ENCODE peak calls at places on chromosomes 12 and 14, in ten cellular contexts. One of them, this sample, is unnamed.

GRCh38 chr14:60657609-60657983 is 8.3 kb upstream of the SIX1 start:
- DNase-seq in stimulated activated CD4-positive, alpha-beta T cell treated with anti-CD3 and anti-CD28 coated beads, Interleukin-12 subunit alpha, Interleukin-12 subunit beta, amount 100 ng/mL, for 4 hours: no peak
- DNase-seq in ovary: no peak
- DNase-seq in central memory CD4-positive, alpha-beta T cell: no peak
- DNase-seq in cardiac muscle cell: no peak
- DNase-seq in fibroblast of mammary gland: no peak
- DNase-seq in activated gamma-delta T cell treated with Interleukin-2 at 50 U/mL for 16 hours: no peak
- DNase-seq in mucosa of gallbladder: no peak
- DNase-seq in activated CD4-positive, alpha-beta T cell treated with anti-CD3 and anti-CD28 coated beads, Interleukin-2, amount 50 U/mL, for 1 hour: no peak
- DNase-seq in glutamatergic neuron: peak
- DNase-seq in this sample: no peak

GRCh38 chr12:119788783-119789182 is 88.3 kb downstream of the CIT start:
- DNase-seq in cardiac muscle cell: no peak
- DNase-seq in glutamatergic neuron: no peak
- DNase-seq in ovary: no peak
- DNase-seq in mucosa of gallbladder: no peak
- DNase-seq in activated CD4-positive, alpha-beta T cell treated with anti-CD3 and anti-CD28 coated beads, Interleukin-2, amount 50 U/mL, for 1 hour: no peak
- DNase-seq in fibroblast of mammary gland: peak
- DNase-seq in activated gamma-delta T cell treated with Interleukin-2 at 50 U/mL for 16 hours: no peak
- DNase-seq in stimulated activated CD4-positive, alpha-beta T cell treated with anti-CD3 and anti-CD28 coated beads, Interleukin-12 subunit alpha, Interleukin-12 subunit beta, amount 100 ng/mL, for 4 hours: no peak
- DNase-seq in central memory CD4-positive, alpha-beta T cell: no peak
- DNase-seq in this sample: peak

GRCh38 chr12:76588881-76589565 is 29.5 kb upstream of the OSBPL8 start:
- DNase-seq in fibroblast of mammary gland: peak
- DNase-seq in activated CD4-positive, alpha-beta T cell treated with anti-CD3 and anti-CD28 coated beads, Interleukin-2, amount 50 U/mL, for 1 hour: no peak
- DNase-seq in mucosa of gallbladder: no peak
- DNase-seq in cardiac muscle cell: peak
- DNase-seq in glutamatergic neuron: no peak
- DNase-seq in activated gamma-delta T cell treated with Interleukin-2 at 50 U/mL for 16 hours: no peak
- DNase-seq in ovary: no peak
- DNase-seq in central memory CD4-positive, alpha-beta T cell: no peak
- DNase-seq in stimulated activated CD4-positive, alpha-beta T cell treated with anti-CD3 and anti-CD28 coated beads, Interleukin-12 subunit alpha, Interleukin-12 subunit beta, amount 100 ng/mL, for 4 hours: no peak
- DNase-seq in this sample: peak

GRCh38 chr14:100779691-100780080 is 46.2 kb upstream of the MEG3 start:
- DNase-seq in glutamatergic neuron: no peak
- DNase-seq in ovary: no peak
- DNase-seq in mucosa of gallbladder: no peak
- DNase-seq in cardiac muscle cell: no peak
- DNase-seq in stimulated activated CD4-positive, alpha-beta T cell treated with anti-CD3 and anti-CD28 coated beads, Interleukin-12 subunit alpha, Interleukin-12 subunit beta, amount 100 ng/mL, for 4 hours: no peak
- DNase-seq in fibroblast of mammary gland: no peak
- DNase-seq in central memory CD4-positive, alpha-beta T cell: no peak
- DNase-seq in activated CD4-positive, alpha-beta T cell treated with anti-CD3 and anti-CD28 coated beads, Interleukin-2, amount 50 U/mL, for 1 hour: no peak
- DNase-seq in activated gamma-delta T cell treated with Interleukin-2 at 50 U/mL for 16 hours: no peak
- DNase-seq in this sample: no peak

GRCh38 chr12:109720152-109720855 is 6.7 kb downstream of the FAM222A start:
- DNase-seq in stimulated activated CD4-positive, alpha-beta T cell treated with anti-CD3 and anti-CD28 coated beads, Interleukin-12 subunit alpha, Interleukin-12 subunit beta, amount 100 ng/mL, for 4 hours: no peak
- DNase-seq in fibroblast of mammary gland: no peak
- DNase-seq in mucosa of gallbladder: no peak
- DNase-seq in central memory CD4-positive, alpha-beta T cell: no peak
- DNase-seq in cardiac muscle cell: no peak
- DNase-seq in activated CD4-positive, alpha-beta T cell treated with anti-CD3 and anti-CD28 coated beads, Interleukin-2, amount 50 U/mL, for 1 hour: no peak
- DNase-seq in ovary: no peak
- DNase-seq in activated gamma-delta T cell treated with Interleukin-2 at 50 U/mL for 16 hours: no peak
- DNase-seq in glutamatergic neuron: peak
- DNase-seq in this sample: no peak

GRCh38 chr12:111180830-111181726 is 187.8 kb downstream of the PHETA1 start:
- DNase-seq in activated gamma-delta T cell treated with Interleukin-2 at 50 U/mL for 16 hours: no peak
- DNase-seq in cardiac muscle cell: peak
- DNase-seq in fibroblast of mammary gland: peak
- DNase-seq in glutamatergic neuron: no peak
- DNase-seq in activated CD4-positive, alpha-beta T cell treated with anti-CD3 and anti-CD28 coated beads, Interleukin-2, amount 50 U/mL, for 1 hour: no peak
- DNase-seq in mucosa of gallbladder: peak
- DNase-seq in central memory CD4-positive, alpha-beta T cell: no peak
- DNase-seq in ovary: peak
- DNase-seq in stimulated activated CD4-positive, alpha-beta T cell treated with anti-CD3 and anti-CD28 coated beads, Interleukin-12 subunit alpha, Interleukin-12 subunit beta, amount 100 ng/mL, for 4 hours: no peak
- DNase-seq in this sample: peak

GRCh38 chr12:77888611-77889010 is 57.9 kb downstream of the NAV3 start:
- DNase-seq in stimulated activated CD4-positive, alpha-beta T cell treated with anti-CD3 and anti-CD28 coated beads, Interleukin-12 subunit alpha, Interleukin-12 subunit beta, amount 100 ng/mL, for 4 hours: no peak
- DNase-seq in glutamatergic neuron: no peak
- DNase-seq in activated CD4-positive, alpha-beta T cell treated with anti-CD3 and anti-CD28 coated beads, Interleukin-2, amount 50 U/mL, for 1 hour: no peak
- DNase-seq in fibroblast of mammary gland: peak
- DNase-seq in mucosa of gallbladder: no peak
- DNase-seq in activated gamma-delta T cell treated with Interleukin-2 at 50 U/mL for 16 hours: no peak
- DNase-seq in central memory CD4-positive, alpha-beta T cell: no peak
- DNase-seq in cardiac muscle cell: peak
- DNase-seq in ovary: no peak
- DNase-seq in this sample: peak

GRCh38 chr12:2813573-2814185 is 1.2 kb downstream of the ITFG2 start:
- DNase-seq in activated CD4-positive, alpha-beta T cell treated with anti-CD3 and anti-CD28 coated beads, Interleukin-2, amount 50 U/mL, for 1 hour: peak
- DNase-seq in ovary: no peak
- DNase-seq in activated gamma-delta T cell treated with Interleukin-2 at 50 U/mL for 16 hours: peak
- DNase-seq in stimulated activated CD4-positive, alpha-beta T cell treated with anti-CD3 and anti-CD28 coated beads, Interleukin-12 subunit alpha, Interleukin-12 subunit beta, amount 100 ng/mL, for 4 hours: peak
- DNase-seq in glutamatergic neuron: peak
- DNase-seq in cardiac muscle cell: peak
- DNase-seq in fibroblast of mammary gland: peak
- DNase-seq in mucosa of gallbladder: peak
- DNase-seq in central memory CD4-positive, alpha-beta T cell: peak
- DNase-seq in this sample: peak

GRCh38 chr14:97021571-97022171 is 224.5 kb downstream of the VRK1 start:
- DNase-seq in ovary: no peak
- DNase-seq in activated CD4-positive, alpha-beta T cell treated with anti-CD3 and anti-CD28 coated beads, Interleukin-2, amount 50 U/mL, for 1 hour: no peak
- DNase-seq in central memory CD4-positive, alpha-beta T cell: no peak
- DNase-seq in cardiac muscle cell: no peak
- DNase-seq in fibroblast of mammary gland: no peak
- DNase-seq in activated gamma-delta T cell treated with Interleukin-2 at 50 U/mL for 16 hours: no peak
- DNase-seq in mucosa of gallbladder: no peak
- DNase-seq in stimulated activated CD4-positive, alpha-beta T cell treated with anti-CD3 and anti-CD28 coated beads, Interleukin-12 subunit alpha, Interleukin-12 subunit beta, amount 100 ng/mL, for 4 hours: no peak
- DNase-seq in glutamatergic neuron: no peak
- DNase-seq in this sample: no peak

GRCh38 chr14:73014105-73014504 is 12.8 kb downstream of the ZFYVE1 start:
- DNase-seq in stimulated activated CD4-positive, alpha-beta T cell treated with anti-CD3 and anti-CD28 coated beads, Interleukin-12 subunit alpha, Interleukin-12 subunit beta, amount 100 ng/mL, for 4 hours: no peak
- DNase-seq in mucosa of gallbladder: no peak
- DNase-seq in fibroblast of mammary gland: peak
- DNase-seq in ovary: no peak
- DNase-seq in cardiac muscle cell: no peak
- DNase-seq in activated gamma-delta T cell treated with Interleukin-2 at 50 U/mL for 16 hours: no peak
- DNase-seq in activated CD4-positive, alpha-beta T cell treated with anti-CD3 and anti-CD28 coated beads, Interleukin-2, amount 50 U/mL, for 1 hour: no peak
- DNase-seq in glutamatergic neuron: no peak
- DNase-seq in central memory CD4-positive, alpha-beta T cell: no peak
- DNase-seq in this sample: peak

GRCh38 chr14:65019944-65020566 is 33.4 kb downstream of the FNTB start:
- DNase-seq in glutamatergic neuron: no peak
- DNase-seq in cardiac muscle cell: peak
- DNase-seq in fibroblast of mammary gland: peak
- DNase-seq in central memory CD4-positive, alpha-beta T cell: no peak
- DNase-seq in stimulated activated CD4-positive, alpha-beta T cell treated with anti-CD3 and anti-CD28 coated beads, Interleukin-12 subunit alpha, Interleukin-12 subunit beta, amount 100 ng/mL, for 4 hours: no peak
- DNase-seq in activated gamma-delta T cell treated with Interleukin-2 at 50 U/mL for 16 hours: no peak
- DNase-seq in ovary: no peak
- DNase-seq in activated CD4-positive, alpha-beta T cell treated with anti-CD3 and anti-CD28 coated beads, Interleukin-2, amount 50 U/mL, for 1 hour: no peak
- DNase-seq in mucosa of gallbladder: peak
- DNase-seq in this sample: peak

GRCh38 chr12:106871477-106871876 is 84.2 kb upstream of the TMEM263 start:
- DNase-seq in central memory CD4-positive, alpha-beta T cell: no peak
- DNase-seq in cardiac muscle cell: peak
- DNase-seq in activated CD4-positive, alpha-beta T cell treated with anti-CD3 and anti-CD28 coated beads, Interleukin-2, amount 50 U/mL, for 1 hour: no peak
- DNase-seq in glutamatergic neuron: no peak
- DNase-seq in ovary: no peak
- DNase-seq in stimulated activated CD4-positive, alpha-beta T cell treated with anti-CD3 and anti-CD28 coated beads, Interleukin-12 subunit alpha, Interleukin-12 subunit beta, amount 100 ng/mL, for 4 hours: no peak
- DNase-seq in fibroblast of mammary gland: peak
- DNase-seq in mucosa of gallbladder: no peak
- DNase-seq in activated gamma-delta T cell treated with Interleukin-2 at 50 U/mL for 16 hours: no peak
- DNase-seq in this sample: peak

GRCh38 chr14:38959021-38959420 is 144.0 kb downstream of the SEC23A start:
- DNase-seq in activated CD4-positive, alpha-beta T cell treated with anti-CD3 and anti-CD28 coated beads, Interleukin-2, amount 50 U/mL, for 1 hour: no peak
- DNase-seq in activated gamma-delta T cell treated with Interleukin-2 at 50 U/mL for 16 hours: no peak
- DNase-seq in fibroblast of mammary gland: no peak
- DNase-seq in cardiac muscle cell: no peak
- DNase-seq in central memory CD4-positive, alpha-beta T cell: no peak
- DNase-seq in ovary: no peak
- DNase-seq in glutamatergic neuron: no peak
- DNase-seq in mucosa of gallbladder: no peak
- DNase-seq in stimulated activated CD4-positive, alpha-beta T cell treated with anti-CD3 and anti-CD28 coated beads, Interleukin-12 subunit alpha, Interleukin-12 subunit beta, amount 100 ng/mL, for 4 hours: no peak
- DNase-seq in this sample: no peak

GRCh38 chr14:103711516-103712431 is 3.5 kb downstream of the XRCC3 start:
- DNase-seq in activated CD4-positive, alpha-beta T cell treated with anti-CD3 and anti-CD28 coated beads, Interleukin-2, amount 50 U/mL, for 1 hour: no peak
- DNase-seq in fibroblast of mammary gland: no peak
- DNase-seq in ovary: no peak
- DNase-seq in central memory CD4-positive, alpha-beta T cell: no peak
- DNase-seq in glutamatergic neuron: no peak
- DNase-seq in cardiac muscle cell: no peak
- DNase-seq in stimulated activated CD4-positive, alpha-beta T cell treated with anti-CD3 and anti-CD28 coated beads, Interleukin-12 subunit alpha, Interleukin-12 subunit beta, amount 100 ng/mL, for 4 hours: no peak
- DNase-seq in mucosa of gallbladder: no peak
- DNase-seq in activated gamma-delta T cell treated with Interleukin-2 at 50 U/mL for 16 hours: no peak
- DNase-seq in this sample: no peak

GRCh38 chr12:49671051-49671765 is 36.0 kb downstream of the FMNL3 start:
- DNase-seq in central memory CD4-positive, alpha-beta T cell: peak
- DNase-seq in cardiac muscle cell: no peak
- DNase-seq in stimulated activated CD4-positive, alpha-beta T cell treated with anti-CD3 and anti-CD28 coated beads, Interleukin-12 subunit alpha, Interleukin-12 subunit beta, amount 100 ng/mL, for 4 hours: peak
- DNase-seq in activated gamma-delta T cell treated with Interleukin-2 at 50 U/mL for 16 hours: peak
- DNase-seq in activated CD4-positive, alpha-beta T cell treated with anti-CD3 and anti-CD28 coated beads, Interleukin-2, amount 50 U/mL, for 1 hour: peak
- DNase-seq in ovary: no peak
- DNase-seq in glutamatergic neuron: no peak
- DNase-seq in fibroblast of mammary gland: no peak
- DNase-seq in mucosa of gallbladder: no peak
- DNase-seq in this sample: no peak

GRCh38 chr14:85601246-85601645 is 71.3 kb downstream of the FLRT2 start:
- DNase-seq in central memory CD4-positive, alpha-beta T cell: no peak
- DNase-seq in activated gamma-delta T cell treated with Interleukin-2 at 50 U/mL for 16 hours: no peak
- DNase-seq in fibroblast of mammary gland: peak
- DNase-seq in glutamatergic neuron: peak
- DNase-seq in mucosa of gallbladder: no peak
- DNase-seq in stimulated activated CD4-positive, alpha-beta T cell treated with anti-CD3 and anti-CD28 coated beads, Interleukin-12 subunit alpha, Interleukin-12 subunit beta, amount 100 ng/mL, for 4 hours: no peak
- DNase-seq in cardiac muscle cell: no peak
- DNase-seq in activated CD4-positive, alpha-beta T cell treated with anti-CD3 and anti-CD28 coated beads, Interleukin-2, amount 50 U/mL, for 1 hour: no peak
- DNase-seq in ovary: no peak
- DNase-seq in this sample: no peak

GRCh38 chr12:45732936-45733335 is 3.4 kb downstream of the ARID2 start:
- DNase-seq in stimulated activated CD4-positive, alpha-beta T cell treated with anti-CD3 and anti-CD28 coated beads, Interleukin-12 subunit alpha, Interleukin-12 subunit beta, amount 100 ng/mL, for 4 hours: no peak
- DNase-seq in mucosa of gallbladder: no peak
- DNase-seq in activated CD4-positive, alpha-beta T cell treated with anti-CD3 and anti-CD28 coated beads, Interleukin-2, amount 50 U/mL, for 1 hour: no peak
- DNase-seq in ovary: no peak
- DNase-seq in glutamatergic neuron: no peak
- DNase-seq in activated gamma-delta T cell treated with Interleukin-2 at 50 U/mL for 16 hours: no peak
- DNase-seq in fibroblast of mammary gland: no peak
- DNase-seq in cardiac muscle cell: peak
- DNase-seq in central memory CD4-positive, alpha-beta T cell: no peak
- DNase-seq in this sample: no peak

GRCh38 chr12:84955298-84955697 is 42.7 kb upstream of the SLC6A15 start:
- DNase-seq in central memory CD4-positive, alpha-beta T cell: no peak
- DNase-seq in ovary: no peak
- DNase-seq in glutamatergic neuron: no peak
- DNase-seq in activated CD4-positive, alpha-beta T cell treated with anti-CD3 and anti-CD28 coated beads, Interleukin-2, amount 50 U/mL, for 1 hour: no peak
- DNase-seq in cardiac muscle cell: no peak
- DNase-seq in mucosa of gallbladder: no peak
- DNase-seq in stimulated activated CD4-positive, alpha-beta T cell treated with anti-CD3 and anti-CD28 coated beads, Interleukin-12 subunit alpha, Interleukin-12 subunit beta, amount 100 ng/mL, for 4 hours: no peak
- DNase-seq in fibroblast of mammary gland: peak
- DNase-seq in activated gamma-delta T cell treated with Interleukin-2 at 50 U/mL for 16 hours: no peak
- DNase-seq in this sample: peak

GRCh38 chr12:109600481-109600880 is 26.9 kb downstream of the MVK start:
- DNase-seq in stimulated activated CD4-positive, alpha-beta T cell treated with anti-CD3 and anti-CD28 coated beads, Interleukin-12 subunit alpha, Interleukin-12 subunit beta, amount 100 ng/mL, for 4 hours: no peak
- DNase-seq in activated CD4-positive, alpha-beta T cell treated with anti-CD3 and anti-CD28 coated beads, Interleukin-2, amount 50 U/mL, for 1 hour: no peak
- DNase-seq in central memory CD4-positive, alpha-beta T cell: no peak
- DNase-seq in mucosa of gallbladder: no peak
- DNase-seq in fibroblast of mammary gland: no peak
- DNase-seq in ovary: no peak
- DNase-seq in cardiac muscle cell: no peak
- DNase-seq in activated gamma-delta T cell treated with Interleukin-2 at 50 U/mL for 16 hours: no peak
- DNase-seq in glutamatergic neuron: no peak
- DNase-seq in this sample: no peak

GRCh38 chr12:104740668-104741067 is 217.4 kb downstream of the SLC41A2 start:
- DNase-seq in glutamatergic neuron: no peak
- DNase-seq in ovary: no peak
- DNase-seq in cardiac muscle cell: no peak
- DNase-seq in fibroblast of mammary gland: no peak
- DNase-seq in activated gamma-delta T cell treated with Interleukin-2 at 50 U/mL for 16 hours: no peak
- DNase-seq in central memory CD4-positive, alpha-beta T cell: no peak
- DNase-seq in stimulated activated CD4-positive, alpha-beta T cell treated with anti-CD3 and anti-CD28 coated beads, Interleukin-12 subunit alpha, Interleukin-12 subunit beta, amount 100 ng/mL, for 4 hours: no peak
- DNase-seq in activated CD4-positive, alpha-beta T cell treated with anti-CD3 and anti-CD28 coated beads, Interleukin-2, amount 50 U/mL, for 1 hour: no peak
- DNase-seq in mucosa of gallbladder: peak
- DNase-seq in this sample: no peak

GRCh38 chr12:39620664-39621658 is 1.4 kb upstream of the ABCD2 start:
- DNase-seq in activated CD4-positive, alpha-beta T cell treated with anti-CD3 and anti-CD28 coated beads, Interleukin-2, amount 50 U/mL, for 1 hour: peak
- DNase-seq in fibroblast of mammary gland: no peak
- DNase-seq in ovary: no peak
- DNase-seq in glutamatergic neuron: no peak
- DNase-seq in central memory CD4-positive, alpha-beta T cell: peak
- DNase-seq in stimulated activated CD4-positive, alpha-beta T cell treated with anti-CD3 and anti-CD28 coated beads, Interleukin-12 subunit alpha, Interleukin-12 subunit beta, amount 100 ng/mL, for 4 hours: peak
- DNase-seq in mucosa of gallbladder: no peak
- DNase-seq in cardiac muscle cell: peak
- DNase-seq in activated gamma-delta T cell treated with Interleukin-2 at 50 U/mL for 16 hours: peak
- DNase-seq in this sample: no peak

GRCh38 chr14:69625299-69626131 is 14.1 kb downstream of the SUSD6 start:
- DNase-seq in mucosa of gallbladder: peak
- DNase-seq in ovary: no peak
- DNase-seq in central memory CD4-positive, alpha-beta T cell: peak
- DNase-seq in fibroblast of mammary gland: peak
- DNase-seq in activated CD4-positive, alpha-beta T cell treated with anti-CD3 and anti-CD28 coated beads, Interleukin-2, amount 50 U/mL, for 1 hour: peak
- DNase-seq in stimulated activated CD4-positive, alpha-beta T cell treated with anti-CD3 and anti-CD28 coated beads, Interleukin-12 subunit alpha, Interleukin-12 subunit beta, amount 100 ng/mL, for 4 hours: peak
- DNase-seq in cardiac muscle cell: peak
- DNase-seq in glutamatergic neuron: no peak
- DNase-seq in activated gamma-delta T cell treated with Interleukin-2 at 50 U/mL for 16 hours: peak
- DNase-seq in this sample: peak

GRCh38 chr12:4355843-4356327 is 23.6 kb downstream of the FGF23 start:
- DNase-seq in fibroblast of mammary gland: peak
- DNase-seq in activated gamma-delta T cell treated with Interleukin-2 at 50 U/mL for 16 hours: peak
- DNase-seq in activated CD4-positive, alpha-beta T cell treated with anti-CD3 and anti-CD28 coated beads, Interleukin-2, amount 50 U/mL, for 1 hour: peak
- DNase-seq in glutamatergic neuron: peak
- DNase-seq in ovary: no peak
- DNase-seq in central memory CD4-positive, alpha-beta T cell: no peak
- DNase-seq in cardiac muscle cell: peak
- DNase-seq in stimulated activated CD4-positive, alpha-beta T cell treated with anti-CD3 and anti-CD28 coated beads, Interleukin-12 subunit alpha, Interleukin-12 subunit beta, amount 100 ng/mL, for 4 hours: peak
- DNase-seq in mucosa of gallbladder: peak
- DNase-seq in this sample: peak

GRCh38 chr14:77615231-77616132 is 955 bp downstream of the SPTLC2 start:
- DNase-seq in glutamatergic neuron: no peak
- DNase-seq in activated gamma-delta T cell treated with Interleukin-2 at 50 U/mL for 16 hours: peak
- DNase-seq in fibroblast of mammary gland: peak
- DNase-seq in mucosa of gallbladder: no peak
- DNase-seq in ovary: no peak
- DNase-seq in stimulated activated CD4-positive, alpha-beta T cell treated with anti-CD3 and anti-CD28 coated beads, Interleukin-12 subunit alpha, Interleukin-12 subunit beta, amount 100 ng/mL, for 4 hours: peak
- DNase-seq in central memory CD4-positive, alpha-beta T cell: no peak
- DNase-seq in activated CD4-positive, alpha-beta T cell treated with anti-CD3 and anti-CD28 coated beads, Interleukin-2, amount 50 U/mL, for 1 hour: peak
- DNase-seq in cardiac muscle cell: no peak
- DNase-seq in this sample: peak

GRCh38 chr12:88011755-88012154 is 17.4 kb downstream of the C12orf50 start:
- DNase-seq in glutamatergic neuron: no peak
- DNase-seq in mucosa of gallbladder: no peak
- DNase-seq in fibroblast of mammary gland: no peak
- DNase-seq in ovary: no peak
- DNase-seq in central memory CD4-positive, alpha-beta T cell: no peak
- DNase-seq in activated CD4-positive, alpha-beta T cell treated with anti-CD3 and anti-CD28 coated beads, Interleukin-2, amount 50 U/mL, for 1 hour: no peak
- DNase-seq in activated gamma-delta T cell treated with Interleukin-2 at 50 U/mL for 16 hours: no peak
- DNase-seq in stimulated activated CD4-positive, alpha-beta T cell treated with anti-CD3 and anti-CD28 coated beads, Interleukin-12 subunit alpha, Interleukin-12 subunit beta, amount 100 ng/mL, for 4 hours: no peak
- DNase-seq in cardiac muscle cell: peak
- DNase-seq in this sample: no peak

GRCh38 chr12:132497514-132498405 is 7.8 kb downstream of the FBRSL1 start:
- DNase-seq in stimulated activated CD4-positive, alpha-beta T cell treated with anti-CD3 and anti-CD28 coated beads, Interleukin-12 subunit alpha, Interleukin-12 subunit beta, amount 100 ng/mL, for 4 hours: no peak
- DNase-seq in mucosa of gallbladder: no peak
- DNase-seq in glutamatergic neuron: no peak
- DNase-seq in fibroblast of mammary gland: no peak
- DNase-seq in ovary: no peak
- DNase-seq in central memory CD4-positive, alpha-beta T cell: no peak
- DNase-seq in activated gamma-delta T cell treated with Interleukin-2 at 50 U/mL for 16 hours: no peak
- DNase-seq in cardiac muscle cell: no peak
- DNase-seq in activated CD4-positive, alpha-beta T cell treated with anti-CD3 and anti-CD28 coated beads, Interleukin-2, amount 50 U/mL, for 1 hour: no peak
- DNase-seq in this sample: no peak